ENCODE peak calls at places on chromosome X, in ten cellular contexts. One of them, this sample, is unnamed.

GRCh38 chrX:145002776-145003175 is 244.5 kb upstream of the SPANXN1 start:
- DNase-seq in body of pancreas: no peak
- DNase-seq in SK-N-SH: no peak
- DNase-seq in heart right ventricle: no peak
- DNase-seq in CD8-positive, alpha-beta memory T cell: no peak
- DNase-seq in psoas muscle: no peak
- DNase-seq in aorta: no peak
- DNase-seq in lower lobe of right lung: no peak
- DNase-seq in MM.1S: no peak
- DNase-seq in mammary epithelial cell: peak; percentile 63
- DNase-seq in this sample: no peak

GRCh38 chrX:2412131-2412530 is 88.6 kb downstream of the DHRSX start:
- DNase-seq in mammary epithelial cell: no peak
- DNase-seq in MM.1S: no peak
- DNase-seq in psoas muscle: no peak
- DNase-seq in heart right ventricle: no peak
- DNase-seq in SK-N-SH: no peak
- DNase-seq in aorta: no peak
- DNase-seq in CD8-positive, alpha-beta memory T cell: no peak
- DNase-seq in body of pancreas: no peak
- DNase-seq in lower lobe of right lung: no peak
- DNase-seq in this sample: no peak

GRCh38 chrX:151902813-151903591 is 9.7 kb upstream of the MAGEA4 start:
- DNase-seq in body of pancreas: no peak
- DNase-seq in aorta: peak; percentile 57
- DNase-seq in heart right ventricle: peak; percentile 14
- DNase-seq in MM.1S: no peak
- DNase-seq in psoas muscle: peak; percentile 55
- DNase-seq in CD8-positive, alpha-beta memory T cell: no peak
- DNase-seq in lower lobe of right lung: no peak
- DNase-seq in SK-N-SH: no peak
- DNase-seq in mammary epithelial cell: peak; percentile 71
- DNase-seq in this sample: no peak

GRCh38 chrX:63050225-63050624 is 300.9 kb downstream of the SPIN4 start:
- DNase-seq in lower lobe of right lung: no peak
- DNase-seq in MM.1S: peak; percentile 77
- DNase-seq in SK-N-SH: peak; percentile 0
- DNase-seq in CD8-positive, alpha-beta memory T cell: no peak
- DNase-seq in aorta: no peak
- DNase-seq in heart right ventricle: no peak
- DNase-seq in body of pancreas: no peak
- DNase-seq in mammary epithelial cell: no peak
- DNase-seq in psoas muscle: no peak
- DNase-seq in this sample: no peak

GRCh38 chrX:132058975-132059374 is 35.9 kb downstream of the STK26 start:
- DNase-seq in SK-N-SH: no peak
- DNase-seq in lower lobe of right lung: no peak
- DNase-seq in aorta: no peak
- DNase-seq in mammary epithelial cell: no peak
- DNase-seq in CD8-positive, alpha-beta memory T cell: no peak
- DNase-seq in heart right ventricle: no peak
- DNase-seq in body of pancreas: no peak
- DNase-seq in psoas muscle: no peak
- DNase-seq in MM.1S: no peak
- DNase-seq in this sample: no peak

GRCh38 chrX:1657367-1658082 is 42.7 kb downstream of the ASMT start:
- DNase-seq in aorta: no peak
- DNase-seq in CD8-positive, alpha-beta memory T cell: peak; percentile 15
- DNase-seq in psoas muscle: no peak
- DNase-seq in lower lobe of right lung: no peak
- DNase-seq in SK-N-SH: no peak
- DNase-seq in MM.1S: no peak
- DNase-seq in heart right ventricle: no peak
- DNase-seq in body of pancreas: no peak
- DNase-seq in mammary epithelial cell: peak; percentile 82
- DNase-seq in this sample: peak; percentile 28

GRCh38 chrX:85379174-85379907 is at the start of gene POF1B:
- DNase-seq in MM.1S: no peak
- DNase-seq in psoas muscle: no peak
- DNase-seq in SK-N-SH: no peak
- DNase-seq in CD8-positive, alpha-beta memory T cell: no peak
- DNase-seq in body of pancreas: peak; percentile 54
- DNase-seq in mammary epithelial cell: peak; percentile 25
- DNase-seq in heart right ventricle: peak; percentile 3
- DNase-seq in lower lobe of right lung: peak; percentile 20
- DNase-seq in aorta: no peak
- DNase-seq in this sample: peak; percentile 29

GRCh38 chrX:63350551-63350950 is 581 bp downstream of the SPIN4 start:
- DNase-seq in lower lobe of right lung: peak; percentile 45
- DNase-seq in mammary epithelial cell: peak; percentile 29
- DNase-seq in CD8-positive, alpha-beta memory T cell: peak; percentile 10
- DNase-seq in SK-N-SH: peak; percentile 9
- DNase-seq in aorta: peak; percentile 52
- DNase-seq in MM.1S: peak; percentile 13
- DNase-seq in body of pancreas: peak; percentile 15
- DNase-seq in heart right ventricle: no peak
- DNase-seq in psoas muscle: no peak
- DNase-seq in this sample: peak; percentile 58

GRCh38 chrX:7147431-7147977 is at the start of gene STS:
- DNase-seq in aorta: peak; percentile 68
- DNase-seq in mammary epithelial cell: peak; percentile 27
- DNase-seq in psoas muscle: peak; percentile 70
- DNase-seq in heart right ventricle: peak; percentile 25
- DNase-seq in body of pancreas: peak; percentile 22
- DNase-seq in SK-N-SH: peak; percentile 39
- DNase-seq in lower lobe of right lung: peak; percentile 58
- DNase-seq in CD8-positive, alpha-beta memory T cell: no peak
- DNase-seq in MM.1S: peak; percentile 39
- DNase-seq in this sample: peak; percentile 61

GRCh38 chrX:7146026-7146702 is 1.3 kb upstream of the STS start:
- DNase-seq in body of pancreas: no peak
- DNase-seq in aorta: no peak
- DNase-seq in SK-N-SH: no peak
- DNase-seq in mammary epithelial cell: no peak
- DNase-seq in CD8-positive, alpha-beta memory T cell: no peak
- DNase-seq in psoas muscle: no peak
- DNase-seq in heart right ventricle: no peak
- DNase-seq in lower lobe of right lung: no peak
- DNase-seq in MM.1S: no peak
- DNase-seq in this sample: no peak

GRCh38 chrX:7146703-7147430 is 645 bp upstream of the STS start:
- DNase-seq in aorta: no peak
- DNase-seq in CD8-positive, alpha-beta memory T cell: no peak
- DNase-seq in mammary epithelial cell: no peak
- DNase-seq in psoas muscle: peak; percentile 54
- DNase-seq in body of pancreas: no peak
- DNase-seq in SK-N-SH: no peak
- DNase-seq in lower lobe of right lung: peak; percentile 45
- DNase-seq in heart right ventricle: peak; percentile 4
- DNase-seq in MM.1S: peak; percentile 10
- DNase-seq in this sample: peak; percentile 56

GRCh38 chrX:7147978-7148824 is at the start of gene PUDP:
- DNase-seq in MM.1S: peak; percentile 87
- DNase-seq in lower lobe of right lung: peak; percentile 91
- DNase-seq in heart right ventricle: peak; percentile 73
- DNase-seq in CD8-positive, alpha-beta memory T cell: peak; percentile 93
- DNase-seq in psoas muscle: peak; percentile 91
- DNase-seq in aorta: peak; percentile 93
- DNase-seq in mammary epithelial cell: peak; percentile 76
- DNase-seq in SK-N-SH: peak; percentile 99
- DNase-seq in body of pancreas: peak; percentile 81
- DNase-seq in this sample: peak; percentile 90

DNA sequence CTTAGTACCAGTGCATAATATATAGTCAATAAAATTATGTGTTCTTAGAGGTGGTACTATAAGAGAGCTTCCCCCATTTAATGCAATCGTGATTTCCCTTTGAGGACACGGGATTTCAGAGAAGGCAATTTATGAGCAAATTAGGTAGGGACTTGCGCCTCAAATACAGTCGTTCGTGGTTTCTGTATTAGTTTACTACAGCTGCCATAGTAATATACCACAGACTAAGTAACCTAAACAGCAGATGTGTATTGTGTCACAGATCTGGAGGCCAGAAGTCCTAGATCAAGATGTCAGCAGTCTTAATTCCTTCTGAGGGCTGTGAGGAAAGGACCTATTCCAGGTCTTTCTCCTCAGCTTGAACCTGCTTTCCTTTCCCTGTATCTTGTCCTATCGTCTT is 1.5 kb upstream of the PUDP start:
- DNase-seq in lower lobe of right lung: no peak
- DNase-seq in psoas muscle: no peak
- DNase-seq in aorta: no peak
- DNase-seq in mammary epithelial cell: no peak
- DNase-seq in MM.1S: no peak
- DNase-seq in CD8-positive, alpha-beta memory T cell: no peak
- DNase-seq in SK-N-SH: no peak
- DNase-seq in heart right ventricle: no peak
- DNase-seq in body of pancreas: no peak
- DNase-seq in this sample: no peak
- H3K4me1 ChIP-seq in lower lobe of right lung: peaks cover 11% of the 10 kb centered on the region
- H3K4me1 ChIP-seq in psoas muscle: peaks cover 7% of the 10 kb centered on the region
- H3K4me1 ChIP-seq in aorta: no peaks in the 10 kb centered on the region
- H3K4me1 ChIP-seq in mammary epithelial cell: no peaks in the 10 kb centered on the region
- H3K4me1 ChIP-seq in MM.1S: peaks cover 3% of the 10 kb centered on the region
- H3K4me1 ChIP-seq in CD8-positive, alpha-beta memory T cell: no peaks in the 10 kb centered on the region
- H3K4me1 ChIP-seq in SK-N-SH: no peaks in the 10 kb centered on the region
- H3K4me1 ChIP-seq in heart right ventricle: no peaks in the 10 kb centered on the region
- H3K4me1 ChIP-seq in body of pancreas: peaks cover 19% of the 10 kb centered on the region
- H3K4me1 ChIP-seq in this sample: peaks cover 14% of the 10 kb centered on the region

GRCh38 chrX:25005034-25005381 is 10.8 kb downstream of the ARX start:
- DNase-seq in CD8-positive, alpha-beta memory T cell: no peak
- DNase-seq in heart right ventricle: no peak
- DNase-seq in SK-N-SH: no peak
- DNase-seq in body of pancreas: no peak
- DNase-seq in mammary epithelial cell: no peak
- DNase-seq in psoas muscle: no peak
- DNase-seq in lower lobe of right lung: no peak
- DNase-seq in MM.1S: no peak
- DNase-seq in aorta: no peak
- DNase-seq in this sample: no peak

GRCh38 chrX:25004040-25004439 is 11.7 kb downstream of the ARX start:
- DNase-seq in body of pancreas: no peak
- DNase-seq in heart right ventricle: no peak
- DNase-seq in aorta: no peak
- DNase-seq in CD8-positive, alpha-beta memory T cell: no peak
- DNase-seq in lower lobe of right lung: no peak
- DNase-seq in SK-N-SH: no peak
- DNase-seq in mammary epithelial cell: no peak
- DNase-seq in MM.1S: no peak
- DNase-seq in psoas muscle: no peak
- DNase-seq in this sample: no peak

GRCh38 chrX:25004485-25005032 is 11.2 kb downstream of the ARX start:
- DNase-seq in lower lobe of right lung: no peak
- DNase-seq in CD8-positive, alpha-beta memory T cell: no peak
- DNase-seq in aorta: no peak
- DNase-seq in SK-N-SH: no peak
- DNase-seq in heart right ventricle: no peak
- DNase-seq in psoas muscle: no peak
- DNase-seq in MM.1S: no peak
- DNase-seq in body of pancreas: no peak
- DNase-seq in mammary epithelial cell: no peak
- DNase-seq in this sample: no peak

GRCh38 chrX:25006586-25007058 is 9.1 kb downstream of the ARX start:
- DNase-seq in MM.1S: no peak
- DNase-seq in CD8-positive, alpha-beta memory T cell: no peak
- DNase-seq in psoas muscle: no peak
- DNase-seq in lower lobe of right lung: no peak
- DNase-seq in heart right ventricle: no peak
- DNase-seq in aorta: no peak
- DNase-seq in body of pancreas: no peak
- DNase-seq in mammary epithelial cell: no peak
- DNase-seq in SK-N-SH: no peak
- DNase-seq in this sample: no peak

DNA sequence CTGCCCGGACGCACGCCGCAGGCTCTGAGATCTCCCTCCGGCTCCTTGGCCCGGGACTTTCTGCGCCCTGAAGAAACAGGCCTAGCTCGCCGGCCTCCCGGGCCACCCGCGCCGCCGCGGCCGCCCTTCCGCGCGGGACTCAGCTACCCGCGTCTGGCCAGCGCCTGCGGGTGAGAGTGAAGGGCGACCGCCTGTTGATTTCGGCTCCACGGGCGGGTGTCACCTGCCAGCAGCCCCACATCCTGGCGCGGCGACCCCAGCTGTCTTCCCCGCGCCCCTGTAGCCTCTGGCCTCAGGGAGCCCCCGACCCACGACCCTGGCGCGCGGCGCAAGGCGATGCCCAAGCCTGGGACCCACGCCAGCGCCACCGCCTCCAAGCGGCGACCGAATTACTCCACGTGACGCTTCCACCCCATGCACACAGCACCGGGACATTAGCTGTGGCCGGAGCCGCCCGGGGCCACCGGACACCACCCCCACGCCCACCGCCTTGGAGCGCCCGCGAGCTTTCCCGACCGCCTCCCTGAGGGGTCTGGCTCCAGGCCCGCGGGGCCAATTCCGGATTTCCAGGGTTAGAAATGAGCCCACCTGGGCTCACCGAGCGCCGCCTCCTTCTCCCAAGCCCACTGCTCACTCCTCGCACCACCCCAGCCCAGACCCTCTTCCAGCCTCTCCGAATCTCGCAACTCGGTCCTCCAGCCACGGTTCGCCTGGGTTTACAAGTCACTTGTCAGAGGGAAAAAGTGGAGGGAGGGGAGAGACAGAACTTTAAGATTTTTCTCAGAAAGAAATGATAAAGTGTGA is 10.2 kb downstream of the ARX start:
- DNase-seq in MM.1S: no peak
- DNase-seq in body of pancreas: no peak
- DNase-seq in aorta: no peak
- DNase-seq in heart right ventricle: no peak
- DNase-seq in CD8-positive, alpha-beta memory T cell: no peak
- DNase-seq in mammary epithelial cell: no peak
- DNase-seq in lower lobe of right lung: no peak
- DNase-seq in SK-N-SH: no peak
- DNase-seq in psoas muscle: no peak
- DNase-seq in this sample: no peak
- H3K4me1 ChIP-seq in MM.1S: no peaks in the 10 kb centered on the region
- H3K4me1 ChIP-seq in body of pancreas: peaks cover 25% of the 10 kb centered on the region
- H3K4me1 ChIP-seq in aorta: no peaks in the 10 kb centered on the region
- H3K4me1 ChIP-seq in heart right ventricle: no peaks in the 10 kb centered on the region
- H3K4me1 ChIP-seq in CD8-positive, alpha-beta memory T cell: no peaks in the 10 kb centered on the region
- H3K4me1 ChIP-seq in mammary epithelial cell: peaks cover 15% of the 10 kb centered on the region
- H3K4me1 ChIP-seq in lower lobe of right lung: peaks cover 10% of the 10 kb centered on the region
- H3K4me1 ChIP-seq in SK-N-SH: no peaks in the 10 kb centered on the region
- H3K4me1 ChIP-seq in psoas muscle: no peaks in the 10 kb centered on the region
- H3K4me1 ChIP-seq in this sample: peaks cover 3% of the 10 kb centered on the region

DNA sequence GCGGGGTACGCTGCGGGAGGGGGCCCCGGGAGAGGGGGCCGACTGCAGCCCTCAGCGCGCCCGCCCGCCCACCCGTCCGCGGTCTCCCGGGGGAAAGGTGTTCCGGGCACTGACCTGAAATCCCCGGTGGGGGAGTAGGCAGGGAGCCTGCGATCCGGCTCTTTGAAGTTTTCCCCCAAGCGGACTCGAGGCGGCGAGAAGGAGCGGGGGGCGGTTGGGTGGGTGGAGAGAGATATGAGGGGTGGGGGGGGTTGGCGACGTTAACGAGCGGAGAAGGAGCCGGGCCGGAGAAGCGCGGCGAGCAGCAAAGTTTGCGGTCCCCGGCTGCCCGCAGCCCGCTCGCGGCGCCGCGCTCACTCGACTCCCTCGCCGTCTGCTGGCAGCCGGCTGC is 662 bp downstream of the BCOR start:
- DNase-seq in mammary epithelial cell: no peak
- DNase-seq in lower lobe of right lung: no peak
- DNase-seq in psoas muscle: no peak
- DNase-seq in heart right ventricle: peak; percentile 20
- DNase-seq in SK-N-SH: peak; percentile 56
- DNase-seq in aorta: no peak
- DNase-seq in body of pancreas: no peak
- DNase-seq in MM.1S: no peak
- DNase-seq in CD8-positive, alpha-beta memory T cell: no peak
- DNase-seq in this sample: peak; percentile 61
- H3K4me1 ChIP-seq in mammary epithelial cell: peaks cover 24% of the 10 kb centered on the region
- H3K4me1 ChIP-seq in lower lobe of right lung: peaks cover 23% of the 10 kb centered on the region
- H3K4me1 ChIP-seq in psoas muscle: peaks cover 10% of the 10 kb centered on the region
- H3K4me1 ChIP-seq in heart right ventricle: no peaks in the 10 kb centered on the region
- H3K4me1 ChIP-seq in SK-N-SH: peaks cover 7% of the 10 kb centered on the region
- H3K4me1 ChIP-seq in aorta: no peaks in the 10 kb centered on the region
- H3K4me1 ChIP-seq in body of pancreas: peaks cover 23% of the 10 kb centered on the region
- H3K4me1 ChIP-seq in MM.1S: peaks cover 22% of the 10 kb centered on the region
- H3K4me1 ChIP-seq in CD8-positive, alpha-beta memory T cell: peaks cover 20% of the 10 kb centered on the region
- H3K4me1 ChIP-seq in this sample: peaks cover 49% of the 10 kb centered on the region

GRCh38 chrX:70168238-70169188 is 8.8 kb upstream of the DGAT2L6 start:
- DNase-seq in aorta: no peak
- DNase-seq in mammary epithelial cell: peak; percentile 19
- DNase-seq in psoas muscle: peak; percentile 19
- DNase-seq in MM.1S: no peak
- DNase-seq in body of pancreas: no peak
- DNase-seq in lower lobe of right lung: no peak
- DNase-seq in CD8-positive, alpha-beta memory T cell: no peak
- DNase-seq in heart right ventricle: no peak
- DNase-seq in SK-N-SH: no peak
- DNase-seq in this sample: peak; percentile 56
- H3K4me1 ChIP-seq in aorta: no peaks in the 10 kb centered on the region
- H3K4me1 ChIP-seq in mammary epithelial cell: peaks cover 20% of the 10 kb centered on the region
- H3K4me1 ChIP-seq in psoas muscle: no peaks in the 10 kb centered on the region
- H3K4me1 ChIP-seq in MM.1S: no peaks in the 10 kb centered on the region
- H3K4me1 ChIP-seq in body of pancreas: no peaks in the 10 kb centered on the region
- H3K4me1 ChIP-seq in lower lobe of right lung: no peaks in the 10 kb centered on the region
- H3K4me1 ChIP-seq in CD8-positive, alpha-beta memory T cell: no peaks in the 10 kb centered on the region
- H3K4me1 ChIP-seq in heart right ventricle: no peaks in the 10 kb centered on the region
- H3K4me1 ChIP-seq in SK-N-SH: peaks cover 12% of the 10 kb centered on the region
- H3K4me1 ChIP-seq in this sample: peaks cover 61% of the 10 kb centered on the region